ENCODE peak calls at places on chromosomes 3 and 15, in seven cellular contexts. One of them, this sample, is unnamed.

GRCh38 chr3:12815719-12816118 is 19.2 kb downstream of the CAND2 start:
- DNase-seq in uterus: no peak
- DNase-seq in stomach: no peak
- DNase-seq in A549: no peak
- DNase-seq in hepatocyte: no peak
- DNase-seq in neural progenitor cell: no peak
- DNase-seq in H9: no peak
- DNase-seq in this sample: no peak

GRCh38 chr15:64503197-64503596 is 42.8 kb downstream of the ZNF609 start:
- DNase-seq in hepatocyte: no peak
- DNase-seq in A549: no peak
- DNase-seq in H9: no peak
- DNase-seq in stomach: no peak
- DNase-seq in neural progenitor cell: no peak
- DNase-seq in uterus: peak; percentile 23
- DNase-seq in this sample: no peak

GRCh38 chr3:183428140-183429023 is at the start of gene MCF2L2:
- DNase-seq in uterus: peak; percentile 23
- DNase-seq in H9: peak; percentile 78
- DNase-seq in stomach: peak; percentile 54
- DNase-seq in hepatocyte: peak; percentile 69
- DNase-seq in neural progenitor cell: peak; percentile 87
- DNase-seq in A549: peak; percentile 19
- DNase-seq in this sample: no peak

GRCh38 chr15:68537097-68537496 is 41.7 kb upstream of the CORO2B start:
- DNase-seq in neural progenitor cell: no peak
- DNase-seq in stomach: no peak
- DNase-seq in H9: no peak
- DNase-seq in hepatocyte: no peak
- DNase-seq in A549: no peak
- DNase-seq in uterus: no peak
- DNase-seq in this sample: no peak

GRCh38 chr3:11238880-11239279 is 33.3 kb upstream of the ATG7 start:
- DNase-seq in stomach: no peak
- DNase-seq in A549: no peak
- DNase-seq in uterus: no peak
- DNase-seq in neural progenitor cell: no peak
- DNase-seq in hepatocyte: no peak
- DNase-seq in H9: no peak
- DNase-seq in this sample: no peak

GRCh38 chr15:41777421-41777973 is 3.2 kb downstream of the MAPKBP1 start:
- DNase-seq in neural progenitor cell: no peak
- DNase-seq in H9: no peak
- DNase-seq in uterus: no peak
- DNase-seq in A549: no peak
- DNase-seq in hepatocyte: no peak
- DNase-seq in stomach: no peak
- DNase-seq in this sample: no peak

GRCh38 chr15:95973566-95974256 is 356.8 kb upstream of the NR2F2 start:
- DNase-seq in hepatocyte: no peak
- DNase-seq in uterus: no peak
- DNase-seq in neural progenitor cell: no peak
- DNase-seq in stomach: no peak
- DNase-seq in H9: no peak
- DNase-seq in A549: no peak
- DNase-seq in this sample: no peak

GRCh38 chr3:177729939-177730700 is 532.8 kb upstream of the TBL1XR1 start:
- DNase-seq in hepatocyte: no peak
- DNase-seq in stomach: no peak
- DNase-seq in H9: no peak
- DNase-seq in uterus: peak; percentile 46
- DNase-seq in A549: no peak
- DNase-seq in neural progenitor cell: no peak
- DNase-seq in this sample: no peak

GRCh38 chr15:89383635-89384604 is 49.3 kb upstream of the POLG start:
- DNase-seq in hepatocyte: peak; percentile 95
- DNase-seq in H9: peak; percentile 44
- DNase-seq in stomach: no peak
- DNase-seq in neural progenitor cell: no peak
- DNase-seq in uterus: peak; percentile 54
- DNase-seq in A549: peak; percentile 56
- DNase-seq in this sample: no peak

GRCh38 chr3:42035816-42036482 is 55.2 kb upstream of the TRAK1 start:
- DNase-seq in A549: no peak
- DNase-seq in stomach: no peak
- DNase-seq in H9: no peak
- DNase-seq in hepatocyte: no peak
- DNase-seq in neural progenitor cell: no peak
- DNase-seq in uterus: no peak
- DNase-seq in this sample: no peak

GRCh38 chr15:54482251-54482650 is 504.0 kb downstream of the UNC13C start:
- DNase-seq in neural progenitor cell: peak; percentile 16
- DNase-seq in hepatocyte: no peak
- DNase-seq in H9: no peak
- DNase-seq in uterus: no peak
- DNase-seq in A549: no peak
- DNase-seq in stomach: no peak
- DNase-seq in this sample: no peak

GRCh38 chr3:149377408-149378111 is at the start of gene TM4SF1:
- DNase-seq in H9: peak; percentile 42
- DNase-seq in uterus: peak; percentile 68
- DNase-seq in stomach: peak; percentile 65
- DNase-seq in hepatocyte: peak; percentile 68
- DNase-seq in neural progenitor cell: no peak
- DNase-seq in A549: peak; percentile 98
- DNase-seq in this sample: no peak

GRCh38 chr15:38593523-38593922 is 28.9 kb upstream of the RASGRP1 start:
- DNase-seq in A549: peak; percentile 27
- DNase-seq in uterus: no peak
- DNase-seq in neural progenitor cell: no peak
- DNase-seq in hepatocyte: no peak
- DNase-seq in H9: no peak
- DNase-seq in stomach: peak; percentile 41
- DNase-seq in this sample: no peak

GRCh38 chr3:126752303-126753190 is 48.5 kb downstream of the CHCHD6 start:
- DNase-seq in hepatocyte: peak; percentile 89
- DNase-seq in uterus: peak; percentile 62
- DNase-seq in neural progenitor cell: peak; percentile 92
- DNase-seq in stomach: peak; percentile 76
- DNase-seq in H9: peak; percentile 94
- DNase-seq in A549: peak; percentile 65
- DNase-seq in this sample: peak; percentile 94

GRCh38 chr15:96331141-96331941 is 841 bp downstream of the NR2F2 start:
- DNase-seq in stomach: no peak
- DNase-seq in hepatocyte: peak; percentile 75
- DNase-seq in neural progenitor cell: peak; percentile 41
- DNase-seq in A549: peak; percentile 58
- DNase-seq in H9: peak; percentile 30
- DNase-seq in uterus: no peak
- DNase-seq in this sample: no peak

GRCh38 chr15:68057758-68058157 is 3.6 kb downstream of the PIAS1 start:
- DNase-seq in H9: no peak
- DNase-seq in hepatocyte: no peak
- DNase-seq in A549: no peak
- DNase-seq in neural progenitor cell: peak; percentile 68
- DNase-seq in stomach: no peak
- DNase-seq in uterus: no peak
- DNase-seq in this sample: no peak

GRCh38 chr3:11600501-11601282 is 43.0 kb downstream of the VGLL4 start:
- DNase-seq in hepatocyte: peak; percentile 94
- DNase-seq in A549: peak; percentile 93
- DNase-seq in stomach: peak; percentile 57
- DNase-seq in neural progenitor cell: peak; percentile 86
- DNase-seq in H9: peak; percentile 81
- DNase-seq in uterus: peak; percentile 80
- DNase-seq in this sample: peak; percentile 96

GRCh38 chr3:71972031-71972430 is 187.1 kb upstream of the PROK2 start:
- DNase-seq in A549: no peak
- DNase-seq in stomach: no peak
- DNase-seq in hepatocyte: no peak
- DNase-seq in H9: no peak
- DNase-seq in uterus: no peak
- DNase-seq in neural progenitor cell: no peak
- DNase-seq in this sample: no peak

GRCh38 chr3:45861043-45861846 is 19.3 kb upstream of the LZTFL1 start:
- DNase-seq in neural progenitor cell: no peak
- DNase-seq in H9: no peak
- DNase-seq in uterus: no peak
- DNase-seq in stomach: no peak
- DNase-seq in hepatocyte: peak; percentile 48
- DNase-seq in A549: no peak
- DNase-seq in this sample: no peak

GRCh38 chr3:14769531-14770325 is 49.0 kb upstream of the FGD5 start:
- DNase-seq in uterus: no peak
- DNase-seq in neural progenitor cell: no peak
- DNase-seq in A549: no peak
- DNase-seq in H9: no peak
- DNase-seq in stomach: no peak
- DNase-seq in hepatocyte: no peak
- DNase-seq in this sample: no peak

GRCh38 chr3:72756900-72757299 is 91.3 kb downstream of the SHQ1 start:
- DNase-seq in neural progenitor cell: no peak
- DNase-seq in uterus: no peak
- DNase-seq in A549: no peak
- DNase-seq in stomach: no peak
- DNase-seq in hepatocyte: no peak
- DNase-seq in H9: no peak
- DNase-seq in this sample: no peak

GRCh38 chr15:86445750-86446149 is 366.1 kb downstream of the AGBL1 start:
- DNase-seq in H9: no peak
- DNase-seq in stomach: no peak
- DNase-seq in neural progenitor cell: no peak
- DNase-seq in hepatocyte: no peak
- DNase-seq in uterus: no peak
- DNase-seq in A549: no peak
- DNase-seq in this sample: no peak

GRCh38 chr3:69292185-69292584 is 93.7 kb downstream of the FRMD4B start:
- DNase-seq in hepatocyte: no peak
- DNase-seq in stomach: no peak
- DNase-seq in A549: no peak
- DNase-seq in H9: no peak
- DNase-seq in neural progenitor cell: peak; percentile 22
- DNase-seq in uterus: no peak
- DNase-seq in this sample: no peak
- H3K4me1 ChIP-seq in hepatocyte: peaks cover 20% of the 10 kb centered on the region
- H3K4me1 ChIP-seq in stomach: peaks cover 8% of the 10 kb centered on the region
- H3K4me1 ChIP-seq in A549: no peaks in the 10 kb centered on the region
- H3K4me1 ChIP-seq in H9: peaks cover 5% of the 10 kb centered on the region
- H3K4me1 ChIP-seq in neural progenitor cell: peaks cover 52% of the 10 kb centered on the region
- H3K4me1 ChIP-seq in uterus: no peaks in the 10 kb centered on the region
- H3K4me1 ChIP-seq in this sample: no peaks in the 10 kb centered on the region

DNA sequence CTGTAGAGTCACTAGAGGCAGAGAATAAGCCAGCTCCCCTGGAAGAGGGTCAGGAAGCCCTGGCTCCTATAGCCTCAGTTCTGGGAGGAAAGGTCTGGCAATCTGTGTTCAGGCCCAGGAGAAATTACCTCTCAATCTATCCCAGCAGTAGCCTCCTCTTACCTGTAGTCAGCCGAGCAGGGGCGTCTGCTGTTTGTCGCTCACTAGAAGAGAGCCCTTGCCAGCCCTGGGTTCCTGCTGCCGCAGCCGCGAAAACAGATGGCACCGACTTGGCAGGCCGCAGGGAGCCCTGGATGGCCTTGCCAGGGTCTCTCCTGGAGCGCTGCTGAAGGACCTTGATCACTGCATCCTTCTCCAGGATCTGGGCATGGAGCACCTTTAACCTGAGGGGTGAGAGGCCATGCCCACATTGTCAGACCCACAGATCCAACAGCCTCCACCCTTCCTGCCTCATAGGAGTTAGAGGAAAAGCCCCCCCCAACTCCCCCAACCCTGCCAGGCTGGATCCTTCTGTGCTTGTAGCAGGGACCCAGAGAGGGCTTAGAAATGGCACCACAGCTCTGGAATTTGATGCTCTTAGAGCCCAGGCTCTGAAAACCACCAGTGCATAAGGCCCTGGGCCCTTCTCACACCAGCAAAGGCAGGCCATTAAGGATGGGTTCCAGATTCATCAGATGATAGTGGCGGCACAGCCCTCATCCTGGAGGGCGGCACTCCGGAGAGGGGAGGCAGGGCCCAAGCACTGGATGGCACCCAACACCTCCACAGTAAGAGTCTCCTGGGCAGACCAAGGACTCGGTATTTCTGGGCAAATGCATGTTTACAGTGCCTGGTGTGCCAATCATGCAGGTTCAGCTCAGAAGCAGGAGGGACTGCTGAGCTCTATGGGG is 14.9 kb downstream of the AMOTL2 start:
- DNase-seq in A549: no peak
- DNase-seq in uterus: peak; percentile 18
- DNase-seq in hepatocyte: no peak
- DNase-seq in neural progenitor cell: no peak
- DNase-seq in stomach: no peak
- DNase-seq in H9: no peak
- DNase-seq in this sample: no peak
- H3K4me1 ChIP-seq in A549: peaks cover 97% of the 10 kb centered on the region
- H3K4me1 ChIP-seq in uterus: peaks cover 12% of the 10 kb centered on the region
- H3K4me1 ChIP-seq in hepatocyte: peaks cover 55% of the 10 kb centered on the region
- H3K4me1 ChIP-seq in neural progenitor cell: peaks cover 10% of the 10 kb centered on the region
- H3K4me1 ChIP-seq in stomach: peaks cover 100% of the 10 kb centered on the region
- H3K4me1 ChIP-seq in H9: peaks cover 12% of the 10 kb centered on the region
- H3K4me1 ChIP-seq in this sample: peaks cover 97% of the 10 kb centered on the region

DNA sequence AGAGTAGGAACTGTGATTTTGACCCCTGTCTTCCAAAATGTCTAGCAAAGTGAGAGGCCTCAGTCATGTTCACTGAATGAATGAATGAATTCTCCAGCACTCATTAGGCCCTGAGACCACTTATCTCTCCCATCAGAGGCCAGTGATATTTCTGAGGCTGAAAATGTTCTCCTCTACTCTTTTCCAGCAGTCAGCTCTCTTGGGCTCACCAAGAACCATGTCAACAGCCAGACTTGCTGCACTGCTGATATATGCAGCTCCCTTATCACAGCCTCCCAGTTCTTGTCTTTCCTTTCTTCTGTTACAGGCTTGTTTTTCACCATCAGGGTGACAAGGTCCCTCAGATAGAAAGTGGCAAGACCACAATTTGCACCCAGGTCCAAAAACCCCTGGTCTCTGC is 28.7 kb upstream of the MFSD1 start:
- DNase-seq in H9: no peak
- DNase-seq in neural progenitor cell: no peak
- DNase-seq in uterus: no peak
- DNase-seq in stomach: no peak
- DNase-seq in A549: no peak
- DNase-seq in hepatocyte: no peak
- DNase-seq in this sample: no peak
- H3K4me1 ChIP-seq in H9: no peaks in the 10 kb centered on the region
- H3K4me1 ChIP-seq in neural progenitor cell: peaks cover 7% of the 10 kb centered on the region
- H3K4me1 ChIP-seq in uterus: peaks cover 33% of the 10 kb centered on the region
- H3K4me1 ChIP-seq in stomach: peaks cover 44% of the 10 kb centered on the region
- H3K4me1 ChIP-seq in A549: peaks cover 71% of the 10 kb centered on the region
- H3K4me1 ChIP-seq in hepatocyte: peaks cover 50% of the 10 kb centered on the region
- H3K4me1 ChIP-seq in this sample: peaks cover 28% of the 10 kb centered on the region

DNA sequence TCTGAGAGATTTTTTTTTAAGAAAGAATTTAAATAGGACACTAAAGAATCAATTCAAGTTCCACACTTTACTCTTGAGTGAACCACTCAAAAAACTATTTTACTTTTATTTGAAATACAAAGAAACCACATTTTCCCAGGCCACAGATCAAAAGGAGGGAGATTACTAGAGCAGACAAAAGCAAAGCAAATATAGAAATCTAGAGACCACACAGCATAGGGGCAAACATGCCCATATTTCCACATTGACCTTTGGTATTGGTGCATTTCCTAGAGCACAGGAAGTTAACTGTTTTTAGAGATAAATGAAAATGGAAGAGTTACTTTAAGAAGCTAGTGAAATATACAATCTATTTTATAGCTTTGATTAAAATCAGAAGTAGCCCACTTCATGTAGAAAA is 27.5 kb upstream of the ZCWPW2 start:
- DNase-seq in uterus: no peak
- DNase-seq in neural progenitor cell: no peak
- DNase-seq in stomach: no peak
- DNase-seq in hepatocyte: no peak
- DNase-seq in H9: no peak
- DNase-seq in A549: no peak
- DNase-seq in this sample: no peak
- H3K4me1 ChIP-seq in uterus: no peaks in the 10 kb centered on the region
- H3K4me1 ChIP-seq in neural progenitor cell: no peaks in the 10 kb centered on the region
- H3K4me1 ChIP-seq in stomach: no peaks in the 10 kb centered on the region
- H3K4me1 ChIP-seq in hepatocyte: no peaks in the 10 kb centered on the region
- H3K4me1 ChIP-seq in H9: no peaks in the 10 kb centered on the region
- H3K4me1 ChIP-seq in A549: no peaks in the 10 kb centered on the region
- H3K4me1 ChIP-seq in this sample: no peaks in the 10 kb centered on the region